ENCODE peak calls at places on chromosomes 11 and 22, in ten cellular contexts. P is effector CD4-positive, alpha-beta T cell; H is NT2/D1; Q is activated naive CD8-positive, alpha-beta T cell treated with anti-CD3 and anti-CD28 coated beads, Interleukin-2, amount 50 U/mL, for 24 hours; U is NCI-H460; V is dorsolateral prefrontal cortex; Y is CD8-positive, alpha-beta memory T cell; W is activated CD8-positive, alpha-beta memory T cell treated with anti-CD3 and anti-CD28 coated beads for 4 hours; L is HCEC 1CT; K is GM19239. B is an unnamed sample.

GRCh38 chr11:7077101-7077500 is 11.7 kb upstream of the RBMXL2 start:
- DNase-seq in P (no peak), H (peak; percentile 5), Q (no peak), U (no peak), V (no peak), Y (no peak), W (no peak), L (no peak), K (no peak), B (peak; percentile 32)

GRCh38 chr22:28034760-28035401 is 115.8 kb upstream of the PITPNB start:
- DNase-seq in P (no peak), H (no peak), Q (no peak), U (no peak), V (peak; percentile 91), Y (no peak), W (no peak), L (peak; percentile 47), K (no peak), B (peak; percentile 89)

GRCh38 chr22:37178350-37179125 is 9.5 kb downstream of the C1QTNF6 start:
- DNase-seq in P (no peak), H (no peak), Q (no peak), U (no peak), V (no peak), Y (peak; percentile 44), W (no peak), L (no peak), K (no peak), B (no peak)

GRCh38 chr22:42432020-42432596 is at the start of gene NFAM1:
- DNase-seq in P (no peak), H (no peak), Q (no peak), U (no peak), V (no peak), Y (no peak), W (no peak), L (no peak), K (no peak), B (no peak)

GRCh38 chr11:67576742-67577475 is 6.7 kb upstream of the GSTP1 start:
- DNase-seq in P (no peak), H (no peak), Q (no peak), U (no peak), V (no peak), Y (no peak), W (no peak), L (no peak), K (no peak), B (no peak)

GRCh38 chr11:44306469-44307244 is 3.3 kb downstream of the ALX4 start:
- DNase-seq in P (no peak), H (no peak), Q (no peak), U (no peak), V (no peak), Y (no peak), W (no peak), L (no peak), K (no peak), B (no peak)

GRCh38 chr11:128399186-128399585 is 188.2 kb downstream of the ETS1 start:
- DNase-seq in P (no peak), H (no peak), Q (no peak), U (no peak), V (no peak), Y (no peak), W (no peak), L (peak; percentile 88), K (no peak), B (no peak)

GRCh38 chr22:50192825-50193204 is 7.1 kb downstream of the TRABD start:
- DNase-seq in P (peak; percentile 46), H (no peak), Q (peak; percentile 41), U (no peak), V (no peak), Y (peak; percentile 77), W (no peak), L (no peak), K (no peak), B (no peak)

GRCh38 chr11:66279092-66279797 is 1.3 kb downstream of the CNIH2 start:
- DNase-seq in P (no peak), H (no peak), Q (no peak), U (no peak), V (no peak), Y (no peak), W (no peak), L (no peak), K (no peak), B (no peak)

GRCh38 chr11:14308114-14308896 is 50.7 kb downstream of the RRAS2 start:
- DNase-seq in P (no peak), H (no peak), Q (no peak), U (peak; percentile 31), V (no peak), Y (no peak), W (no peak), L (peak; percentile 65), K (no peak), B (no peak)

GRCh38 chr22:36863281-36863680 is 2.5 kb downstream of the NCF4 start:
- DNase-seq in P (no peak), H (no peak), Q (no peak), U (no peak), V (no peak), Y (no peak), W (no peak), L (no peak), K (no peak), B (no peak)

GRCh38 chr11:66950113-66950535 is 8.1 kb downstream of the PC start:
- DNase-seq in P (no peak), H (peak; percentile 30), Q (peak; percentile 25), U (peak; percentile 78), V (peak; percentile 42), Y (no peak), W (no peak), L (peak; percentile 75), K (no peak), B (no peak)